ENCODE peak calls at places on chromosomes 3 and 15, in eight cellular contexts. B is HCT116; I is astrocyte of the spinal cord; Y is left ventricle myocardium inferior; E is neuronal stem cell; A is CD4-positive, CD25-positive, alpha-beta regulatory T cell; S is kidney epithelial cell; T is SJSA1. O is an unnamed sample.

GRCh38 chr15:90082140-90082713 is 20.0 kb downstream of the IDH2 start:
- DNase-seq in Y (no peak), E (no peak), S (no peak), T (no peak), A (no peak), B (no peak), I (peak), O (no peak)

GRCh38 chr15:55196011-55196410 is 730 bp downstream of the RSL24D1 start:
- DNase-seq in E (no peak), B (no peak), A (peak), S (no peak), I (no peak), T (no peak), Y (no peak), O (no peak)

GRCh38 chr3:127656906-127657305 is 15.8 kb upstream of the ABTB1 start:
- DNase-seq in S (no peak), Y (no peak), B (no peak), T (no peak), I (no peak), A (no peak), E (no peak), O (no peak)

GRCh38 chr3:143820466-143821221 is 27.6 kb downstream of the SLC9A9 start:
- DNase-seq in B (no peak), E (no peak), T (no peak), I (peak), Y (no peak), A (no peak), S (no peak), O (no peak)

GRCh38 chr3:186967686-186968085 is 37.4 kb downstream of the ST6GAL1 start:
- DNase-seq in A (peak), B (no peak), Y (no peak), E (no peak), I (peak), T (no peak), S (no peak), O (no peak)

GRCh38 chr3:143071776-143072175 is 47.8 kb upstream of the CHST2 start:
- DNase-seq in A (no peak), E (no peak), Y (no peak), T (no peak), S (no peak), B (no peak), I (no peak), O (no peak)

GRCh38 chr3:120678331-120678845 is 3.7 kb downstream of the HGD start:
- DNase-seq in T (no peak), I (peak), Y (no peak), E (no peak), B (no peak), S (peak), A (peak), O (peak)

GRCh38 chr15:96123630-96124187 is 206.8 kb upstream of the NR2F2 start:
- DNase-seq in A (no peak), E (no peak), I (no peak), S (no peak), Y (no peak), T (no peak), B (no peak), O (no peak)

GRCh38 chr3:138940446-138940845 is 6.5 kb downstream of the FOXL2 start:
- DNase-seq in Y (no peak), I (no peak), A (no peak), S (no peak), B (no peak), E (no peak), T (no peak), O (no peak)

GRCh38 chr3:197354195-197355059 is 56.0 kb upstream of the DLG1 start:
- DNase-seq in E (no peak), A (no peak), B (no peak), I (peak), S (no peak), T (no peak), Y (peak), O (no peak)

GRCh38 chr3:13113346-13114335 is 40.4 kb upstream of the IQSEC1 start:
- DNase-seq in S (no peak), Y (peak), B (no peak), I (no peak), E (no peak), T (no peak), A (no peak), O (no peak)

GRCh38 chr15:39491917-39492490 is 88.9 kb upstream of the THBS1 start:
- DNase-seq in T (no peak), B (no peak), A (no peak), S (no peak), I (no peak), Y (no peak), E (no peak), O (no peak)

GRCh38 chr3:197746801-197747237 is 2.9 kb upstream of the FYTTD1 start:
- DNase-seq in I (no peak), S (no peak), Y (no peak), E (no peak), A (no peak), B (no peak), T (no peak), O (no peak)

GRCh38 chr15:77993374-77993911 is 84.1 kb downstream of the TBC1D2B start:
- DNase-seq in E (no peak), I (no peak), S (no peak), B (no peak), A (no peak), Y (no peak), T (no peak), O (no peak)

GRCh38 chr3:5485427-5485826 is 297.9 kb downstream of the EDEM1 start:
- DNase-seq in A (no peak), S (no peak), I (no peak), B (no peak), T (no peak), E (no peak), Y (no peak), O (no peak)

GRCh38 chr3:192817506-192817905 is 90.2 kb upstream of the FGF12 start:
- DNase-seq in S (no peak), I (no peak), Y (no peak), A (no peak), E (no peak), T (no peak), B (no peak), O (no peak)

GRCh38 chr3:13303410-13303809 is 116.7 kb downstream of the NUP210 start:
- DNase-seq in S (no peak), B (no peak), I (no peak), Y (no peak), T (no peak), E (no peak), A (no peak), O (no peak)

GRCh38 chr3:113173102-113173501 is 38.3 kb upstream of the BOC start:
- DNase-seq in S (no peak), Y (no peak), E (no peak), I (no peak), A (no peak), T (no peak), B (no peak), O (no peak)

GRCh38 chr3:108404409-108404808 is 106.0 kb downstream of the MYH15 start:
- DNase-seq in I (peak), T (no peak), Y (no peak), A (no peak), S (no peak), B (no peak), E (no peak), O (peak)

GRCh38 chr3:105398407-105398806 is 31.7 kb downstream of the ALCAM start:
- DNase-seq in T (no peak), I (no peak), Y (no peak), A (no peak), S (no peak), E (no peak), B (no peak), O (no peak)

GRCh38 chr3:188915137-188915536 is 256.6 kb upstream of the TPRG1 start:
- DNase-seq in B (no peak), T (no peak), A (peak), I (peak), Y (no peak), S (no peak), E (no peak), O (no peak)

GRCh38 chr3:170050753-170051152 is 13.0 kb downstream of the GPR160 start:
- DNase-seq in Y (no peak), S (no peak), I (no peak), E (no peak), T (no peak), A (no peak), B (no peak), O (no peak)

GRCh38 chr3:101279162-101279561 is 41.2 kb downstream of the IMPG2 start:
- DNase-seq in B (no peak), E (no peak), I (peak), A (no peak), S (no peak), T (no peak), Y (no peak), O (no peak)

GRCh38 chr3:83003917-83004316 is 1242.5 kb upstream of the GBE1 start:
- DNase-seq in E (no peak), Y (no peak), I (no peak), T (no peak), B (no peak), S (no peak), A (no peak), O (no peak)

GRCh38 chr3:162718697-162719096 is 1222.1 kb downstream of the OTOL1 start:
- DNase-seq in A (no peak), T (no peak), B (no peak), S (no peak), E (no peak), I (peak), Y (no peak), O (no peak)

GRCh38 chr15:32998979-32999677 is 195.4 kb downstream of the FMN1 start:
- DNase-seq in B (no peak), S (no peak), E (no peak), I (no peak), Y (peak), T (no peak), A (no peak), O (no peak)

GRCh38 chr3:189165092-189165491 is 6.7 kb upstream of the TPRG1 start:
- DNase-seq in Y (no peak), T (no peak), B (no peak), S (no peak), I (no peak), E (no peak), A (no peak), O (no peak)

GRCh38 chr15:68618339-68619302 is 39.8 kb downstream of the CORO2B start:
- DNase-seq in Y (peak), I (no peak), S (no peak), T (no peak), A (no peak), E (no peak), B (no peak), O (no peak)

GRCh38 chr3:41519746-41520145 is 320.4 kb downstream of the CTNNB1 start:
- DNase-seq in E (no peak), A (no peak), I (no peak), B (no peak), T (no peak), S (no peak), Y (no peak), O (no peak)

GRCh38 chr3:20668411-20668810 is 482.4 kb upstream of the SGO1 start:
- DNase-seq in Y (no peak), E (peak), B (no peak), A (no peak), I (no peak), T (no peak), S (no peak), O (no peak)

DNA sequence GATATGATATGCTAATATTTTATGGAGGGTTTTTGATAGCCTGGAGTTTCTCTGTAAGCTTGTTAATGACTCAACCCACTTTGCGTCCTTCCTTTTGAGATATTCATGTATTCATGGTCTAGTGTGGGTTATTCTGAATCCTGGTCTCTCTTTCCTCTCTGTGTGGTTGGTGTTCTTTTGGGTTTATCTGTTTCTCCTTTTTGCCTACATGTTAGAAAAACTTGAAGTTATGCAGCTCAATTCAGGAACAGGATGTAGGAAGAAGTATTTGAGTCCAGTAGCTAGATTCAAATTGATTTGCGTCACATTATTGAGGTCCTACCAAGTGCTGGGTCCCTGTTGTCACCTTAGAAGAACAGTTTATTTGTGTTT is 28.1 kb downstream of the CMTM7 start:
- DNase-seq in B (no peak), T (no peak), S (no peak), E (no peak), I (no peak), Y (no peak), A (no peak), O (no peak)
- H3K4me3 ChIP-seq in B (peak), T (no peak), S (no peak), E (no peak), I (no peak), Y (no peak), A (peak), O (no peak)

GRCh38 chr3:52530918-52531635 is 2.6 kb downstream of the NT5DC2 start:
- DNase-seq in E (no peak), I (no peak), A (no peak), T (no peak), S (no peak), B (no peak), Y (peak), O (no peak)
- H3K4me3 ChIP-seq in E (no peak), I (no peak), A (no peak), T (no peak), S (no peak), B (no peak), Y (peak), O (no peak)

GRCh38 chr3:181885868-181886630 is 174.3 kb downstream of the SOX2 start:
- DNase-seq in Y (no peak), T (no peak), I (no peak), A (no peak), B (no peak), S (no peak), E (no peak), O (no peak)
- H3K4me3 ChIP-seq in Y (no peak), T (no peak), I (no peak), A (no peak), B (no peak), S (no peak), E (no peak), O (no peak)

GRCh38 chr3:71401695-71402231 is 181.8 kb downstream of the FOXP1 start:
- DNase-seq in I (no peak), B (no peak), T (no peak), Y (no peak), E (no peak), S (no peak), A (no peak), O (no peak)
- H3K4me3 ChIP-seq in I (no peak), B (no peak), T (no peak), Y (no peak), E (no peak), S (no peak), A (no peak), O (no peak)

GRCh38 chr15:25789616-25790002 is 73.5 kb downstream of the ATP10A start:
- DNase-seq in Y (no peak), B (no peak), A (no peak), T (no peak), E (no peak), S (no peak), I (no peak), O (no peak)
- H3K4me3 ChIP-seq in Y (no peak), B (no peak), A (no peak), T (no peak), E (no peak), S (no peak), I (no peak), O (no peak)

GRCh38 chr15:57217716-57218598 is 158.3 kb upstream of the CGNL1 start:
- DNase-seq in E (peak), B (no peak), Y (no peak), I (peak), T (no peak), A (no peak), S (peak), O (no peak)

GRCh38 chr15:57220220-57220619 is 156.1 kb upstream of the CGNL1 start:
- DNase-seq in T (no peak), E (no peak), Y (no peak), A (no peak), S (no peak), B (no peak), I (peak), O (no peak)

GRCh38 chr15:57215371-57215770 is 160.9 kb upstream of the CGNL1 start:
- DNase-seq in S (no peak), I (no peak), A (no peak), B (no peak), E (no peak), Y (no peak), T (no peak), O (no peak)

GRCh38 chr15:57216288-57216687 is 160.0 kb upstream of the CGNL1 start:
- DNase-seq in B (no peak), T (peak), E (no peak), A (no peak), Y (no peak), I (peak), S (no peak), O (peak)

GRCh38 chr15:57218826-57219576 is 157.3 kb upstream of the CGNL1 start:
- DNase-seq in T (no peak), Y (no peak), E (peak), I (peak), B (no peak), S (peak), A (peak), O (no peak)
- H3K4me3 ChIP-seq in T (no peak), Y (peak), E (peak), I (peak), B (no peak), S (no peak), A (no peak), O (no peak)

DNA sequence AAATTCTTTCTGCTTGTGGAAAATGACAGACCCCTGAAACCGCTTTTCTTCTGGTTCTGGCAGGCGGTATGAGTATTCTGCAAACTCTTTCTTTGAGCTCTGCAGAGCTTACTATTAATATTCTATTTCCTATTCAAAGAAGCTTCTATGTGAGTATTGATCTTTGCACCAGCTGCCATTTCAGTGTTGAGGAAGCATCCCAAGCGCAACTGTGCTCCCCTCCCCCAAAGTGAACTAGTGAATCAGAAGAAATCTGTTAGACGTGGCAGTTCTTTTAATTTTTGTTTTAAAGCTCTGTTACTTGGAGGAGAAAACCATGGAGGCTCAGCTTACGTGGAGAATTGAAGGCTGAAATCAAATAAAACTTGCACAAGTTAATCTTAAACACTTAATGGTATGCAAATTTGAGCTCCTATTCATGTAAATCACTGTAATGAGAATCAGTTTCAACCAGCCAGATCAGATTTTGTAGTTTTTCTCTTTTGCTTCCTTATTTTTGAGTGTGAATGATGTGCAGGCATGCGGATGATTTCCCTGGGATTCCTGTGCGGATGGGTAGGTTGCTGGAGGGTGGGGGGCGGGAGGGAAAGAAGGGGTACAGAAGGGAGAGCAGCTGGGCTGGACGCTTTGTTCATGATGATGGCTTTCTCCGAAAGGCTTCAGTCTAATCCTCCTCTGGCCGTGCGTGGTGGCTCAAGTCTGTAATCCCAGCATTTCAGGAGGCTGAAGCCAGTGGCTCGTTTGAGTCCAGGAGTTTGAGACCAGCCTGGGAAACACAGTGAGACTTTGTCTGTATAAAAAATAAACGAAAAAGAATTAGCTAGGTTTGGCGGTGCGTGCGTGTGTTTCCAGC is 16.1 kb upstream of the AGBL1 start:
- DNase-seq in A (no peak), Y (no peak), B (no peak), E (peak), T (no peak), S (no peak), I (no peak), O (no peak)
- H3K4me3 ChIP-seq in A (no peak), Y (no peak), B (no peak), E (no peak), T (no peak), S (no peak), I (no peak), O (no peak)

O was measured in retinal pigment epithelial cell.